ENCODE peak calls at places on chromosomes 2 and 18, in five cellular contexts. One of them, this sample, is unnamed.

GRCh38 chr18:68725341-68725740 is 10.4 kb upstream of the TMX3 start:
- DNase-seq in coronary artery: no peak
- DNase-seq in ureter: no peak
- DNase-seq in EH: no peak
- DNase-seq in occipital lobe: no peak
- DNase-seq in this sample: peak; percentile 26

GRCh38 chr2:207725815-207726578 is 14.6 kb downstream of the CCNYL1 start:
- DNase-seq in ureter: no peak
- DNase-seq in EH: peak; percentile 11
- DNase-seq in coronary artery: no peak
- DNase-seq in occipital lobe: no peak
- DNase-seq in this sample: no peak

GRCh38 chr2:238632181-238633060 is 205.7 kb downstream of the ASB1 start:
- DNase-seq in occipital lobe: no peak
- DNase-seq in EH: no peak
- DNase-seq in coronary artery: peak; percentile 43
- DNase-seq in ureter: no peak
- DNase-seq in this sample: no peak

GRCh38 chr2:120522151-120522751 is 176.3 kb downstream of the INHBB start:
- DNase-seq in coronary artery: no peak
- DNase-seq in occipital lobe: no peak
- DNase-seq in EH: no peak
- DNase-seq in ureter: no peak
- DNase-seq in this sample: no peak

GRCh38 chr2:238801791-238802190 is 46.1 kb upstream of the TWIST2 start:
- DNase-seq in coronary artery: no peak
- DNase-seq in occipital lobe: no peak
- DNase-seq in EH: peak; percentile 83
- DNase-seq in ureter: no peak
- DNase-seq in this sample: no peak

GRCh38 chr2:232646726-232647125 is 13.3 kb downstream of the EFHD1 start:
- DNase-seq in ureter: no peak
- DNase-seq in EH: no peak
- DNase-seq in occipital lobe: no peak
- DNase-seq in coronary artery: no peak
- DNase-seq in this sample: no peak

GRCh38 chr2:46013726-46014125 is 283.5 kb upstream of the EPAS1 start:
- DNase-seq in EH: no peak
- DNase-seq in occipital lobe: no peak
- DNase-seq in ureter: no peak
- DNase-seq in coronary artery: no peak
- DNase-seq in this sample: no peak

GRCh38 chr2:46449712-46450111 is 29.7 kb upstream of the TMEM247 start:
- DNase-seq in ureter: no peak
- DNase-seq in occipital lobe: no peak
- DNase-seq in EH: no peak
- DNase-seq in coronary artery: no peak
- DNase-seq in this sample: no peak

GRCh38 chr2:159382447-159383028 is 96.0 kb upstream of the WDSUB1 start:
- DNase-seq in ureter: no peak
- DNase-seq in coronary artery: no peak
- DNase-seq in EH: no peak
- DNase-seq in occipital lobe: no peak
- DNase-seq in this sample: no peak

GRCh38 chr2:151959203-151959602 is 131.0 kb upstream of the ARL5A start:
- DNase-seq in coronary artery: no peak
- DNase-seq in EH: no peak
- DNase-seq in ureter: no peak
- DNase-seq in occipital lobe: no peak
- DNase-seq in this sample: no peak